ENCODE peak calls at places on chromosome X, in eight cellular contexts. I is GM12891, L is Panc1, Y is GM23338, K is sigmoid colon, P is esophagus muscularis mucosa, O is upper lobe of left lung, E is transverse colon. A is an unnamed sample.
A peak's percentile ranks its signal among the peaks of the same experiment; 100 is the strongest.

GRCh38 chrX:65726708-65727107 is 59.3 kb downstream of the MSN start:
- DNase-seq in Y (peak; percentile 17), O (no peak), E (no peak), K (no peak), P (no peak), L (no peak), I (no peak), A (no peak)

GRCh38 chrX:109578916-109579315 is 42.3 kb downstream of the NXT2 start:
- DNase-seq in Y (no peak), O (no peak), P (no peak), K (no peak), I (no peak), E (no peak), L (no peak), A (no peak)

GRCh38 chrX:1646009-1646408 is 31.1 kb downstream of the ASMT start:
- DNase-seq in P (no peak), O (no peak), I (no peak), E (no peak), L (no peak), Y (no peak), K (no peak), A (no peak)

GRCh38 chrX:9855536-9856320 is 69.5 kb downstream of the SHROOM2 start:
- DNase-seq in O (no peak), L (no peak), Y (no peak), E (no peak), I (no peak), P (no peak), K (peak; percentile 59), A (no peak)

GRCh38 chrX:118513120-118513899 is 17.7 kb downstream of the DOCK11 start:
- DNase-seq in E (no peak), P (no peak), O (no peak), Y (no peak), L (no peak), I (no peak), K (no peak), A (no peak)

GRCh38 chrX:24023972-24024664 is 2.9 kb downstream of the KLHL15 start:
- DNase-seq in O (no peak), Y (no peak), L (no peak), K (no peak), P (no peak), E (no peak), I (no peak), A (no peak)

GRCh38 chrX:102558607-102559006 is 40.7 kb upstream of the ARMCX5 start:
- DNase-seq in K (no peak), E (no peak), Y (no peak), I (no peak), O (no peak), L (no peak), P (no peak), A (no peak)

GRCh38 chrX:155755706-155756337 is 125.3 kb upstream of the VAMP7 start:
- DNase-seq in O (no peak), K (no peak), I (no peak), Y (no peak), E (no peak), P (no peak), L (no peak), A (no peak)

GRCh38 chrX:91414710-91415109 is 19.9 kb upstream of the PABPC5 start:
- DNase-seq in L (no peak), Y (peak; percentile 45), I (no peak), E (no peak), K (no peak), P (no peak), O (no peak), A (no peak)

GRCh38 chrX:69362889-69363288 is 141.2 kb upstream of the NALF2 start:
- DNase-seq in I (no peak), L (no peak), K (no peak), P (no peak), Y (no peak), O (no peak), E (no peak), A (no peak)

GRCh38 chrX:28223991-28224390 is 242.7 kb upstream of the DCAF8L1 start:
- DNase-seq in I (no peak), E (no peak), O (no peak), Y (no peak), K (no peak), P (no peak), L (no peak), A (no peak)

GRCh38 chrX:113384628-113385027 is 544.0 kb upstream of the AMOT start:
- DNase-seq in I (no peak), K (no peak), E (no peak), O (no peak), Y (no peak), P (no peak), L (peak; percentile 42), A (no peak)

GRCh38 chrX:116417214-116417613 is 19.2 kb upstream of the SLC6A14 start:
- DNase-seq in O (no peak), Y (no peak), E (no peak), I (no peak), K (no peak), P (no peak), L (no peak), A (no peak)

GRCh38 chrX:103407776-103408175 is 31.4 kb downstream of the BEX3 start:
- DNase-seq in L (no peak), E (no peak), Y (no peak), P (no peak), I (no peak), O (no peak), K (no peak), A (no peak)

GRCh38 chrX:10008483-10009056 is 41.4 kb downstream of the CLDN34 start:
- DNase-seq in Y (no peak), P (no peak), K (no peak), E (no peak), L (no peak), O (no peak), I (no peak), A (no peak)

GRCh38 chrX:130120321-130120731 is 10.0 kb upstream of the ELF4 start:
- DNase-seq in P (no peak), K (no peak), I (peak; percentile 43), L (no peak), Y (peak; percentile 60), E (no peak), O (no peak), A (no peak)

GRCh38 chrX:130120746-130121504 is 10.6 kb upstream of the ELF4 start:
- DNase-seq in I (peak; percentile 69), L (no peak), P (no peak), O (peak; percentile 95), E (peak; percentile 74), Y (peak; percentile 66), K (peak; percentile 89), A (peak; percentile 44)

GRCh38 chrX:130124577-130124976 is 14.3 kb upstream of the ELF4 start:
- DNase-seq in K (no peak), P (no peak), L (no peak), I (no peak), Y (peak; percentile 41), O (no peak), E (no peak), A (no peak)

GRCh38 chrX:130121505-130121800 is 11.2 kb upstream of the ELF4 start:
- DNase-seq in K (no peak), O (no peak), Y (peak; percentile 14), P (no peak), I (no peak), E (no peak), L (no peak), A (no peak)

DNA sequence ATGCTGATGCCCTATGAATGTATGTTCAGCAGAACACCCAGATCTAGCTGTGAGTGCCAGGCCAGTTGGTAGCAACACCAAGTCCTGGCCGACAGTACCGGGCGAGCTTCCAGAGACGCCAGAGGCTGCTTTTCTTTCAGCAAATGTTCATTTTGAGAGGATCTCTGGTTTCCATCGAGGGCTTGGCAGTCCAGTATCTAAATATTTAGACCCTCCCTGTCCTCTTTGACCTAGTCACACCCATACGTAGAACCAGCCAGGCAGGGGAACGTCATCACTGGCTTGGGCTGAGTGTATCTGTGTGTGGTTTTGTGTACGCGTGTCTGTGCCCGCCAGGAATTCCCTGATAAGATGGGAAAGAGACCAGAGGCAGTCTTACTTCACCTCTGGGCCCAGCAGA is 14.8 kb upstream of the ELF4 start:
- DNase-seq in I (no peak), Y (no peak), O (no peak), E (peak; percentile 22), L (no peak), K (peak; percentile 91), P (no peak), A (peak; percentile 64)
- TF ChIP-seq POLR2AphosphoS5 in I (no peak), Y (no peak), O (no peak), E (no peak), L (no peak), K (peak; percentile 19), P (peak; percentile 26), A (no peak)

GRCh38 chrX:107730991-107731766 is 44.4 kb downstream of the TSC22D3 start:
- DNase-seq in I (no peak), P (no peak), O (no peak), K (no peak), E (no peak), Y (no peak), L (no peak), A (no peak)
- TF ChIP-seq POLR2AphosphoS5 in I (no peak), P (no peak), O (no peak), K (no peak), E (no peak), Y (no peak), L (no peak), A (no peak)

GRCh38 chrX:39705299-39705698 is 392.5 kb downstream of the BCOR start:
- DNase-seq in O (no peak), I (no peak), K (peak; percentile 89), Y (peak; percentile 29), E (peak; percentile 58), L (no peak), P (no peak), A (peak; percentile 77)
- TF ChIP-seq POLR2AphosphoS5 in O (peak; percentile 40), I (no peak), K (no peak), Y (no peak), E (no peak), L (no peak), P (peak; percentile 58), A (no peak)

GRCh38 chrX:78650906-78651437 is 8.2 kb downstream of the RTL3 start:
- DNase-seq in Y (peak; percentile 0), O (no peak), L (no peak), I (no peak), P (no peak), K (no peak), E (no peak), A (no peak)
- TF ChIP-seq POLR2AphosphoS5 in Y (no peak), O (no peak), L (no peak), I (no peak), P (no peak), K (no peak), E (no peak), A (no peak)

DNA sequence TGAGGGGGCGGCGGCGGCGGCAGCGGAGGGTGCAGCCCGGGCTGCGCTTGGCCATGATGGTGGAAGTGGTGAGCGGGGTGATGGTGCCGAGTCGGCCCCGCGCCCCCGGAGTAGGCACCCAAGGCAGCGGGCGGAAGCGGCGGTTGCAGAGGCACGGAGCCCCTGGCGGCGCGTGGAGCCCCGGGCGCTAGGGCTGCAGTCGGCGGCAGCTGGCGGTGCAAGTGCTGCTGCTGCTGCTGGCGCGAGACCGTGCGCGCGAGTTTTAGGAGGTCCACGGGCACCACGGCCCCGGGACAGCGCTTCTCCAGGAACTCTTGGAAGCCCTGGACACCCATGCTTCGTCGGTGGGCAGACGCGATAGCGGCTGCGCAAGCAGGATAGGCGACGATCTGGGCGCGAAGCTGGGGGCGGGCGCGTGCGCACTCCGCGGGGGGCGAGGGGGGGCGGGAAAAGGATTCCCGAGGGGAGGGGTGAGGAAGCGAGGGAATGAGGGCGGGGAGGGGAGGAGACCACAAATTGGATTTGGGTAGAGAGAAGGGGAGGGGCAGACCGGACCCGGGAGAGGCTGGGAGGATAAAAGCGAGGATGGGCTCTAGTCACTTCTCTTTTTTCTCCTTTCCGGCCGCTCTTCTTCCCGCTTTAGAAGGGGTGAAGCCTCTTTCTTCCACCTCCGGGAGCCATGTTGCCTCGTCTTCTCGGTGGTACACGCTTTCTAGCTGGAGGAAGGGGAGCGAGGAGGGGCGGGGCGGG is at the start of gene FAM120C:
- DNase-seq in P (peak; percentile 92), O (peak; percentile 91), K (peak; percentile 84), I (peak; percentile 50), E (peak; percentile 68), Y (peak; percentile 73), L (no peak), A (peak; percentile 22)
- TF ChIP-seq POLR2AphosphoS5 in P (no peak), O (peak; percentile 26), K (peak; percentile 54), I (peak; percentile 20), E (peak; percentile 28), Y (peak; percentile 66), L (peak; percentile 36), A (no peak)